ENCODE peak calls at places on chromosomes 4 and X, in five cellular contexts. One of them, this sample, is unnamed.

GRCh38 chr4:67915400-67915966 is 31.7 kb upstream of the TMPRSS11D start:
- DNase-seq in Right ventricle myocardium superior: no peak
- DNase-seq in stimulated activated CD4-positive, alpha-beta T cell treated with anti-CD3 and anti-CD28 coated beads, TNF-alpha, amount 100 ng/mL, for 1 hour: no peak
- DNase-seq in activated CD4-positive, alpha-beta T cell treated with anti-CD3 and anti-CD28 coated beads, Interleukin-2, amount 10 ng/mL, durations not matched to agents 7 days and 5 days: no peak
- DNase-seq in stimulated activated CD8-positive, alpha-beta memory T cell treated with anti-CD3 and anti-CD28 coated beads, Interleukin-4, amount 100 ng/mL, for 24 hours: no peak
- DNase-seq in this sample: no peak

GRCh38 chr4:93029774-93030173 is 726.0 kb downstream of the GRID2 start:
- DNase-seq in Right ventricle myocardium superior: no peak
- DNase-seq in stimulated activated CD4-positive, alpha-beta T cell treated with anti-CD3 and anti-CD28 coated beads, TNF-alpha, amount 100 ng/mL, for 1 hour: no peak
- DNase-seq in activated CD4-positive, alpha-beta T cell treated with anti-CD3 and anti-CD28 coated beads, Interleukin-2, amount 10 ng/mL, durations not matched to agents 7 days and 5 days: no peak
- DNase-seq in stimulated activated CD8-positive, alpha-beta memory T cell treated with anti-CD3 and anti-CD28 coated beads, Interleukin-4, amount 100 ng/mL, for 24 hours: no peak
- DNase-seq in this sample: no peak

GRCh38 chr4:173288296-173288695 is 45.9 kb downstream of the HMGB2 start:
- DNase-seq in Right ventricle myocardium superior: peak
- DNase-seq in stimulated activated CD4-positive, alpha-beta T cell treated with anti-CD3 and anti-CD28 coated beads, TNF-alpha, amount 100 ng/mL, for 1 hour: peak
- DNase-seq in activated CD4-positive, alpha-beta T cell treated with anti-CD3 and anti-CD28 coated beads, Interleukin-2, amount 10 ng/mL, durations not matched to agents 7 days and 5 days: peak
- DNase-seq in stimulated activated CD8-positive, alpha-beta memory T cell treated with anti-CD3 and anti-CD28 coated beads, Interleukin-4, amount 100 ng/mL, for 24 hours: peak
- DNase-seq in this sample: no peak

GRCh38 chrX:142804085-142804484 is 221.6 kb upstream of the SPANXN4 start:
- DNase-seq in Right ventricle myocardium superior: no peak
- DNase-seq in stimulated activated CD4-positive, alpha-beta T cell treated with anti-CD3 and anti-CD28 coated beads, TNF-alpha, amount 100 ng/mL, for 1 hour: no peak
- DNase-seq in activated CD4-positive, alpha-beta T cell treated with anti-CD3 and anti-CD28 coated beads, Interleukin-2, amount 10 ng/mL, durations not matched to agents 7 days and 5 days: no peak
- DNase-seq in stimulated activated CD8-positive, alpha-beta memory T cell treated with anti-CD3 and anti-CD28 coated beads, Interleukin-4, amount 100 ng/mL, for 24 hours: no peak
- DNase-seq in this sample: no peak

GRCh38 chrX:33840176-33840575 is 291.9 kb downstream of the FAM47A start:
- DNase-seq in Right ventricle myocardium superior: no peak
- DNase-seq in stimulated activated CD4-positive, alpha-beta T cell treated with anti-CD3 and anti-CD28 coated beads, TNF-alpha, amount 100 ng/mL, for 1 hour: no peak
- DNase-seq in activated CD4-positive, alpha-beta T cell treated with anti-CD3 and anti-CD28 coated beads, Interleukin-2, amount 10 ng/mL, durations not matched to agents 7 days and 5 days: no peak
- DNase-seq in stimulated activated CD8-positive, alpha-beta memory T cell treated with anti-CD3 and anti-CD28 coated beads, Interleukin-4, amount 100 ng/mL, for 24 hours: no peak
- DNase-seq in this sample: no peak

GRCh38 chrX:44267116-44267515 is 76.4 kb downstream of the EFHC2 start:
- DNase-seq in Right ventricle myocardium superior: no peak
- DNase-seq in stimulated activated CD4-positive, alpha-beta T cell treated with anti-CD3 and anti-CD28 coated beads, TNF-alpha, amount 100 ng/mL, for 1 hour: no peak
- DNase-seq in activated CD4-positive, alpha-beta T cell treated with anti-CD3 and anti-CD28 coated beads, Interleukin-2, amount 10 ng/mL, durations not matched to agents 7 days and 5 days: no peak
- DNase-seq in stimulated activated CD8-positive, alpha-beta memory T cell treated with anti-CD3 and anti-CD28 coated beads, Interleukin-4, amount 100 ng/mL, for 24 hours: no peak
- DNase-seq in this sample: no peak

GRCh38 chr4:52001616-52002015 is 18.5 kb downstream of the LRRC66 start:
- DNase-seq in Right ventricle myocardium superior: no peak
- DNase-seq in stimulated activated CD4-positive, alpha-beta T cell treated with anti-CD3 and anti-CD28 coated beads, TNF-alpha, amount 100 ng/mL, for 1 hour: no peak
- DNase-seq in activated CD4-positive, alpha-beta T cell treated with anti-CD3 and anti-CD28 coated beads, Interleukin-2, amount 10 ng/mL, durations not matched to agents 7 days and 5 days: no peak
- DNase-seq in stimulated activated CD8-positive, alpha-beta memory T cell treated with anti-CD3 and anti-CD28 coated beads, Interleukin-4, amount 100 ng/mL, for 24 hours: no peak
- DNase-seq in this sample: no peak

GRCh38 chr4:126957555-126958440 is 675.0 kb upstream of the INTU start:
- DNase-seq in Right ventricle myocardium superior: no peak
- DNase-seq in stimulated activated CD4-positive, alpha-beta T cell treated with anti-CD3 and anti-CD28 coated beads, TNF-alpha, amount 100 ng/mL, for 1 hour: no peak
- DNase-seq in activated CD4-positive, alpha-beta T cell treated with anti-CD3 and anti-CD28 coated beads, Interleukin-2, amount 10 ng/mL, durations not matched to agents 7 days and 5 days: no peak
- DNase-seq in stimulated activated CD8-positive, alpha-beta memory T cell treated with anti-CD3 and anti-CD28 coated beads, Interleukin-4, amount 100 ng/mL, for 24 hours: no peak
- DNase-seq in this sample: peak

GRCh38 chr4:69718376-69719293 is 41.8 kb downstream of the SULT1B1 start:
- DNase-seq in Right ventricle myocardium superior: no peak
- DNase-seq in stimulated activated CD4-positive, alpha-beta T cell treated with anti-CD3 and anti-CD28 coated beads, TNF-alpha, amount 100 ng/mL, for 1 hour: no peak
- DNase-seq in activated CD4-positive, alpha-beta T cell treated with anti-CD3 and anti-CD28 coated beads, Interleukin-2, amount 10 ng/mL, durations not matched to agents 7 days and 5 days: no peak
- DNase-seq in stimulated activated CD8-positive, alpha-beta memory T cell treated with anti-CD3 and anti-CD28 coated beads, Interleukin-4, amount 100 ng/mL, for 24 hours: no peak
- DNase-seq in this sample: no peak

GRCh38 chr4:184331155-184331995 is 113.7 kb upstream of the ENPP6 start:
- DNase-seq in Right ventricle myocardium superior: no peak
- DNase-seq in stimulated activated CD4-positive, alpha-beta T cell treated with anti-CD3 and anti-CD28 coated beads, TNF-alpha, amount 100 ng/mL, for 1 hour: no peak
- DNase-seq in activated CD4-positive, alpha-beta T cell treated with anti-CD3 and anti-CD28 coated beads, Interleukin-2, amount 10 ng/mL, durations not matched to agents 7 days and 5 days: no peak
- DNase-seq in stimulated activated CD8-positive, alpha-beta memory T cell treated with anti-CD3 and anti-CD28 coated beads, Interleukin-4, amount 100 ng/mL, for 24 hours: no peak
- DNase-seq in this sample: no peak

GRCh38 chr4:150828159-150828558 is 186.9 kb downstream of the LRBA start:
- DNase-seq in Right ventricle myocardium superior: no peak
- DNase-seq in stimulated activated CD4-positive, alpha-beta T cell treated with anti-CD3 and anti-CD28 coated beads, TNF-alpha, amount 100 ng/mL, for 1 hour: peak
- DNase-seq in activated CD4-positive, alpha-beta T cell treated with anti-CD3 and anti-CD28 coated beads, Interleukin-2, amount 10 ng/mL, durations not matched to agents 7 days and 5 days: peak
- DNase-seq in stimulated activated CD8-positive, alpha-beta memory T cell treated with anti-CD3 and anti-CD28 coated beads, Interleukin-4, amount 100 ng/mL, for 24 hours: peak
- DNase-seq in this sample: no peak

GRCh38 chr4:83639849-83640493 is 104.1 kb downstream of the GPAT3 start:
- DNase-seq in Right ventricle myocardium superior: no peak
- DNase-seq in stimulated activated CD4-positive, alpha-beta T cell treated with anti-CD3 and anti-CD28 coated beads, TNF-alpha, amount 100 ng/mL, for 1 hour: peak
- DNase-seq in activated CD4-positive, alpha-beta T cell treated with anti-CD3 and anti-CD28 coated beads, Interleukin-2, amount 10 ng/mL, durations not matched to agents 7 days and 5 days: peak
- DNase-seq in stimulated activated CD8-positive, alpha-beta memory T cell treated with anti-CD3 and anti-CD28 coated beads, Interleukin-4, amount 100 ng/mL, for 24 hours: no peak
- DNase-seq in this sample: peak

GRCh38 chr4:159307929-159308328 is 205.1 kb downstream of the RAPGEF2 start:
- DNase-seq in Right ventricle myocardium superior: no peak
- DNase-seq in stimulated activated CD4-positive, alpha-beta T cell treated with anti-CD3 and anti-CD28 coated beads, TNF-alpha, amount 100 ng/mL, for 1 hour: no peak
- DNase-seq in activated CD4-positive, alpha-beta T cell treated with anti-CD3 and anti-CD28 coated beads, Interleukin-2, amount 10 ng/mL, durations not matched to agents 7 days and 5 days: no peak
- DNase-seq in stimulated activated CD8-positive, alpha-beta memory T cell treated with anti-CD3 and anti-CD28 coated beads, Interleukin-4, amount 100 ng/mL, for 24 hours: no peak
- DNase-seq in this sample: no peak

GRCh38 chrX:989959-990510 is 222.4 kb downstream of the CRLF2 start:
- DNase-seq in Right ventricle myocardium superior: no peak
- DNase-seq in stimulated activated CD4-positive, alpha-beta T cell treated with anti-CD3 and anti-CD28 coated beads, TNF-alpha, amount 100 ng/mL, for 1 hour: peak
- DNase-seq in activated CD4-positive, alpha-beta T cell treated with anti-CD3 and anti-CD28 coated beads, Interleukin-2, amount 10 ng/mL, durations not matched to agents 7 days and 5 days: peak
- DNase-seq in stimulated activated CD8-positive, alpha-beta memory T cell treated with anti-CD3 and anti-CD28 coated beads, Interleukin-4, amount 100 ng/mL, for 24 hours: peak
- DNase-seq in this sample: peak

GRCh38 chr4:108486046-108486445 is 134.3 kb upstream of the RPL34 start:
- DNase-seq in Right ventricle myocardium superior: no peak
- DNase-seq in stimulated activated CD4-positive, alpha-beta T cell treated with anti-CD3 and anti-CD28 coated beads, TNF-alpha, amount 100 ng/mL, for 1 hour: no peak
- DNase-seq in activated CD4-positive, alpha-beta T cell treated with anti-CD3 and anti-CD28 coated beads, Interleukin-2, amount 10 ng/mL, durations not matched to agents 7 days and 5 days: no peak
- DNase-seq in stimulated activated CD8-positive, alpha-beta memory T cell treated with anti-CD3 and anti-CD28 coated beads, Interleukin-4, amount 100 ng/mL, for 24 hours: no peak
- DNase-seq in this sample: no peak

GRCh38 chr4:177853198-177853597 is 411.0 kb upstream of the AGA start:
- DNase-seq in Right ventricle myocardium superior: no peak
- DNase-seq in stimulated activated CD4-positive, alpha-beta T cell treated with anti-CD3 and anti-CD28 coated beads, TNF-alpha, amount 100 ng/mL, for 1 hour: no peak
- DNase-seq in activated CD4-positive, alpha-beta T cell treated with anti-CD3 and anti-CD28 coated beads, Interleukin-2, amount 10 ng/mL, durations not matched to agents 7 days and 5 days: no peak
- DNase-seq in stimulated activated CD8-positive, alpha-beta memory T cell treated with anti-CD3 and anti-CD28 coated beads, Interleukin-4, amount 100 ng/mL, for 24 hours: no peak
- DNase-seq in this sample: no peak

GRCh38 chr4:138835833-138836521 is 179.6 kb upstream of the NOCT start:
- DNase-seq in Right ventricle myocardium superior: peak
- DNase-seq in stimulated activated CD4-positive, alpha-beta T cell treated with anti-CD3 and anti-CD28 coated beads, TNF-alpha, amount 100 ng/mL, for 1 hour: no peak
- DNase-seq in activated CD4-positive, alpha-beta T cell treated with anti-CD3 and anti-CD28 coated beads, Interleukin-2, amount 10 ng/mL, durations not matched to agents 7 days and 5 days: no peak
- DNase-seq in stimulated activated CD8-positive, alpha-beta memory T cell treated with anti-CD3 and anti-CD28 coated beads, Interleukin-4, amount 100 ng/mL, for 24 hours: no peak
- DNase-seq in this sample: no peak

GRCh38 chrX:108070891-108071290 is 20.5 kb downstream of the PSMD10 start:
- DNase-seq in Right ventricle myocardium superior: no peak
- DNase-seq in stimulated activated CD4-positive, alpha-beta T cell treated with anti-CD3 and anti-CD28 coated beads, TNF-alpha, amount 100 ng/mL, for 1 hour: no peak
- DNase-seq in activated CD4-positive, alpha-beta T cell treated with anti-CD3 and anti-CD28 coated beads, Interleukin-2, amount 10 ng/mL, durations not matched to agents 7 days and 5 days: no peak
- DNase-seq in stimulated activated CD8-positive, alpha-beta memory T cell treated with anti-CD3 and anti-CD28 coated beads, Interleukin-4, amount 100 ng/mL, for 24 hours: no peak
- DNase-seq in this sample: peak

GRCh38 chrX:152819271-152819670 is 11.3 kb downstream of the CETN2 start:
- DNase-seq in Right ventricle myocardium superior: no peak
- DNase-seq in stimulated activated CD4-positive, alpha-beta T cell treated with anti-CD3 and anti-CD28 coated beads, TNF-alpha, amount 100 ng/mL, for 1 hour: no peak
- DNase-seq in activated CD4-positive, alpha-beta T cell treated with anti-CD3 and anti-CD28 coated beads, Interleukin-2, amount 10 ng/mL, durations not matched to agents 7 days and 5 days: no peak
- DNase-seq in stimulated activated CD8-positive, alpha-beta memory T cell treated with anti-CD3 and anti-CD28 coated beads, Interleukin-4, amount 100 ng/mL, for 24 hours: no peak
- DNase-seq in this sample: no peak

GRCh38 chrX:155065035-155065734 is 5.8 kb downstream of the CMC4 start:
- DNase-seq in Right ventricle myocardium superior: no peak
- DNase-seq in stimulated activated CD4-positive, alpha-beta T cell treated with anti-CD3 and anti-CD28 coated beads, TNF-alpha, amount 100 ng/mL, for 1 hour: no peak
- DNase-seq in activated CD4-positive, alpha-beta T cell treated with anti-CD3 and anti-CD28 coated beads, Interleukin-2, amount 10 ng/mL, durations not matched to agents 7 days and 5 days: no peak
- DNase-seq in stimulated activated CD8-positive, alpha-beta memory T cell treated with anti-CD3 and anti-CD28 coated beads, Interleukin-4, amount 100 ng/mL, for 24 hours: no peak
- DNase-seq in this sample: peak

This sample was measured in AG09309.